ENCODE peak calls at places on chromosomes 16 and 17, in four cellular contexts. L is K562, M is A549, D is WTC11. J is an unnamed sample.
A peak's percentile ranks its signal among the peaks of the same experiment; 100 is the strongest.

GRCh38 chr17:50562266-50563094 is 2.0 kb downstream of the CACNA1G start:
- DNase-seq in D (peak; percentile 40), L (no peak), M (no peak), J (no peak)

GRCh38 chr17:71830916-71831315 is 289.9 kb upstream of the SOX9 start:
- DNase-seq in D (peak; percentile 69), M (no peak), L (no peak), J (no peak)

GRCh38 chr16:1876468-1876867 is 4.5 kb upstream of the MEIOB start:
- DNase-seq in L (no peak), M (no peak), D (no peak), J (no peak)

GRCh38 chr17:787641-788221 is 5.6 kb downstream of the MRM3 start:
- DNase-seq in L (no peak), D (no peak), M (no peak), J (no peak)

GRCh38 chr17:66542967-66543525 is 240.6 kb downstream of the PRKCA start:
- DNase-seq in M (no peak), L (no peak), D (no peak), J (peak; percentile 29)

GRCh38 chr16:75236736-75237397 is 14.6 kb downstream of the BCAR1 start:
- DNase-seq in M (no peak), D (peak; percentile 8), L (no peak), J (no peak)

GRCh38 chr17:8859029-8859803 is 8.3 kb downstream of the PIK3R6 start:
- DNase-seq in D (no peak), L (peak; percentile 33), M (no peak), J (peak; percentile 18)

GRCh38 chr17:39054111-39054645 is 87.0 kb upstream of the FBXO47 start:
- DNase-seq in M (no peak), D (no peak), L (no peak), J (no peak)

GRCh38 chr17:83190601-83191387 is 111.4 kb downstream of the METRNL start:
- DNase-seq in D (no peak), M (no peak), L (no peak), J (no peak)

GRCh38 chr17:46976626-46977270 is 2.3 kb downstream of the RPRML start:
- DNase-seq in M (no peak), D (no peak), L (peak; percentile 86), J (no peak)

GRCh38 chr17:78322858-78323455 is 36.9 kb downstream of the SOCS3 start:
- DNase-seq in L (no peak), M (no peak), D (no peak), J (no peak)

GRCh38 chr17:73226556-73227172 is 33.8 kb downstream of the COG1 start:
- DNase-seq in M (no peak), D (no peak), L (no peak), J (peak; percentile 18)

GRCh38 chr17:42311240-42312034 is 23.1 kb downstream of the STAT5A start:
- DNase-seq in M (no peak), D (peak; percentile 45), L (peak; percentile 97), J (peak; percentile 91)

GRCh38 chr16:70779361-70779760 is 21.6 kb downstream of the VAC14 start:
- DNase-seq in M (no peak), L (no peak), D (no peak), J (no peak)

GRCh38 chr17:60471451-60471850 is 49.2 kb downstream of the CHCT1 start:
- DNase-seq in D (no peak), L (no peak), M (no peak), J (no peak)

GRCh38 chr17:60464343-60464742 is 42.1 kb downstream of the CHCT1 start:
- DNase-seq in L (no peak), D (no peak), M (no peak), J (no peak)

GRCh38 chr17:60472449-60472848 is 50.2 kb downstream of the CHCT1 start:
- DNase-seq in D (no peak), L (no peak), M (no peak), J (no peak)

GRCh38 chr17:60463157-60463820 is 41.0 kb downstream of the CHCT1 start:
- DNase-seq in D (no peak), L (no peak), M (no peak), J (no peak)

DNA sequence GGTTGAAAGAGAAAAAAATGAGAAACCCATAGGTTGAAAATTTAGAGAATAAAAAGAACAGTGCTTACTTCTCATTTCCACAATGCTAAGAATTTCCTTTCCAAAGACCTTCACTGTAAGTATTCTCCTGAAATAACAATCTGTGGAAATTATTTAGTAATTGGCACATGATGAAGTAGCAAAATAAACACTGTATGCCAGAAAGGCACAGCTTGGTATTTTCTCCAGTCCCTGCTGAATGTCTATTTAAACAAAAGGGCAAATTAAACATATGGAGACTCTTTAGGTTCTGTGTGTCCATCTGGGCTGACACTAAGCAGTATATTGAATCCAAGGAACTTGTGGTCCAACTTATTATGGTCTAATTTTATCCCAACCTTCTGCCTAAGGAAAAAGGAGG is 46.1 kb downstream of the CHCT1 start:
- DNase-seq in D (no peak), M (no peak), L (no peak), J (no peak)
- TF ChIP-seq HMGXB4 in D (no peak), M (no peak), L (no peak), J (no peak)

DNA sequence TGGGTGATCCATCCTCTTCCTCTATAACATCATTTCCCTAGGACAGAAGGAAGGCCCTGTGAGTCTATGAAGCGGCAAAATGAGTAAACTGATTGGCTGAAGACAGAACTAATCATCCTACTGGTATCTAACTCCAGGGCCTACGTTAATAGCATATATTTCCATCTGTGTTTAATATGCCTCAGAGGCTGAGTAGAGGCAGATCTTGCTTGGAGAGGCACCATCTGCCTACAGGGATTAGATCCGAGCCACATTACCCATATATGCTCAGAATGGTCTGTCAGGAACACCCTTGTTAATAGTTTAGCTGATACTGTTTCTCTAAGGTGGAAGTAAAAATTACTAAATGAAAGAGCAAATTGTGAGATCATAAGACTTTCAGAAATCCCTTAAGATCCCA is 13.2 kb upstream of the FOXJ1 start:
- DNase-seq in L (no peak), D (no peak), M (no peak), J (no peak)
- TF ChIP-seq HMGXB4 in L (no peak), D (no peak), M (no peak), J (no peak)

DNA sequence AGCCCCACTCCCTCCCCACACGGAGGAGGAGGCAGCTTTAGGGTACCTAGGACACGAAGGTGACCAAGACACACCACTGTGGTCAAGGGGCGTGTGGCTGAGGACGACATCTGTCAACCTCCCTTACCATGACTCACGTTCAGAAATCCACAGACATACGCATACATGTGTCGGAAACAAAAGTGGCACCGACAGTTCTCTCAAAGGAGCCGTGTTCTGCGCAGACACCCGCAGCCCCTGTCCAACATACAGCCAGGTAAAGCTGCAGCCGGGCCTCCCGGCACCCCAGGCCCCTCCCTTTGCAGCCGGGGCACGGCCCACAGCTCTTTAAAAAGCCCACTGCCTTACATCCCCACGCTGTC is 40.4 kb upstream of the KLHDC4 start:
- DNase-seq in D (no peak), L (peak; percentile 34), M (no peak), J (no peak)
- TF ChIP-seq HMGXB4 in D (no peak), L (no peak), M (no peak), J (peak; percentile 3)

DNA sequence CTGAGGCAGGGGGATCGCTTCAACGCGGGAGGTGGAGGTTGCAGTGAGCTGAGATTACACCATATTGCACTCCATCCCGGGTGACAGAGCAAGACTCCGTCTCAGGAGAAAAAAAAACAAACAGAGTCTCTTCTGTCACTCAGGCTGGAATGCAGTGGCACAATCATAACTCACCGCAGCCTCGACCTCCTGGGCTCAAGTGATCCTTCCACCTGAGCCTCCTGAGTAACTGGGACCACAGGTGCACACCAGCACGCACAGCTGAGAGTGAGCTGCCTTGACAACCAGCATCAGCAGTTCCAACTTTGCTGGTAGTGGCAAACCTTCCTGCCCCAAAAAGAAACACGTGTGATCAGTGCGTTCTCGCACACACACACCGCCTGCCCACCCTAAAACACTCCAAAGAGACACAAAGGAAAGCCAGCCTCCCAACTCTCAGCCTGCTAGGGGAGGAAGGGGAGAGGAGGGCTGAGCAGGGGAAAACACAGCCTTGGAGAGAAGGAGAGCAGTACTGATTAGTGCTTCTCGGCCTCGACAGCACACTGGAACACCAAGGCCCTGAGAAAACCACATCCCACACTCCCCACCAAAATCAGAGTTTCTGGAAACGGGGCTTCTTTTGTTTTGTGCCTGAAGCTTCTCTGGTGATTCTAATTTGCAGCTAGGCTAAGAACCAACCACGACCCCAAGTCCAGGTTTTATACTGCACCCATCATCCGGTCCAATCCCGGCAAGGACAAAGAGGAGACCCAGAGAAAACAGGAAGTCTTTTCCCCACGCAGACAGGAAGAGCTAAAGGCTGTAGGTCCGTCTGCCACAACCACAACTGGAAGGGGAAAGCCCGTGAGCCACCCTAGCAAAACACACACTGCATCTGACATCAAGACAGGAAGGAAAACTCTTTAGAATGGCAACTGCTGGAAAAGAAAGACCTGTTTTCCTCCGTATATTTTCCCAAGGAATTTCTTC is 28.8 kb downstream of the ZCCHC14 start:
- DNase-seq in D (no peak), M (no peak), L (peak; percentile 52), J (peak; percentile 30)
- TF ChIP-seq HMGXB4 in D (no peak), M (no peak), L (no peak), J (no peak)

DNA sequence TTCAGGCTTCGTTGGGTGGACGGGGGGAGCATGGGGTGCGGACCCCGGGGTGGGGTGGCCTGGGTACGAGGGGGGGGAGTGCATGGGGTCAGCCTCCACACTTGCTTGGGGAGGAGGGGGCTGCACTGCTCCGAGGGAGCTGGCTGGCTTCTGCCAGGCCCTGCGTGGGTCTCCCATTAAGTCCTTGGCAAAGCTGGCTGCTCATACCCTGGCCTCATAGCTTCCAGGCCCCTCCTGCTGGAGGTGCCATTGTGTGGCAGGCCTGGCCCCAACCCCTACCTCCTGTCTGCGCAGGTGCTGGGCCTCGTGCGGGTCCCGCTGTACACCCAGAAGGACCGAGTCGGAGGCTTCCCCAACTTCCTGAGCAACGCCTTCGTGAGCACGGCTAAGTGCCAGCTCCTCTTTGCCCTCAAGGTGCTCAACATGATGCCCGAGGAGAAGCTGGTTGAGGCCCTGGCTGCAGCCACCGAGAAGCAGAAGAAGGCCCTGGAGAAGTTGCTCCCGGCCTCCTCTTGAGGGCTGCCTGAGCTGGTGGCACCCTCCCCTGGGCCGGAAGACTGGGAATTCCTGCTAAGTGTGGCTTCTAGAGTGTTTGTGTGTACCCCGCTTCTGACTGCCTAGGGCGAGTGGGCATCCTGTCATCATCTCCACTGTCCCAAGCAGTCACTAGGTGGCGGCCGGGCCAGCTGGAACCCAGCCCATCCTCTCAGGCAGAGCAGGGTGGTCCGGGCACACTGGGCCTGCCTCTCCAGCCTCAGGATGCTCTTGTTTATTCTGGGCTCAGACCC is 1.5 kb downstream of the NUDT16L1 start:
- DNase-seq in L (no peak), M (no peak), D (no peak), J (no peak)
- TF ChIP-seq HMGXB4 in L (no peak), M (no peak), D (no peak), J (no peak)

DNA sequence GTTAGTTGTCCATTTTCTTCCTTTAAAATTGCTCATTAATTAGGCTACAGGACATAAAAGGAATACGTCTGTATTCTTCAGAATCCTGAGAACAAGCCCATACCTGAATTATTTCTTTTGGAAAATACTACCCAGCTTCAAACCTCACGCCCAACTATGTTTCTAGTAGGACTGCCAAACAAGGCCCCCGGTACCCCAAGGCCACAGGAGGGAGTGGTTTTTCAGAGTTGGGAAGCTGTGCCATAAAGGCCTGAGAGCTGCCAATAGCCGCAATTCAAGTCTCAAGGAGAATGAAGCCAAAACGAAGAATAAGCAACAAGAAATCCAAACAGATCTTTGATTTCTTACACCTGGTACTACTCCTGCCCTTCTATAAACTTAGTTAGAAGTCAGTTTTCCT is 48.3 kb downstream of the UBE2G1 start:
- DNase-seq in M (no peak), D (no peak), L (no peak), J (no peak)
- TF ChIP-seq HMGXB4 in M (no peak), D (no peak), L (no peak), J (no peak)

GRCh38 chr16:83676056-83676455 is 131.7 kb upstream of the HSBP1 start:
- DNase-seq in L (no peak), M (no peak), D (no peak), J (no peak)
- TF ChIP-seq HMGXB4 in L (no peak), M (no peak), D (no peak), J (no peak)

J was measured in HepG2.